ENCODE peak calls at places on chromosomes 3 and 15, in eight cellular contexts. O, I, M, G, V, X, U and J are unnamed samples.

GRCh38 chr3:155309581-155309980 is 16.1 kb upstream of the STRIT1 start:
- DNase-seq in O (no peak), I (no peak), M (no peak), G (peak; percentile 14), V (no peak), X (no peak), U (no peak), J (no peak)

GRCh38 chr3:187015903-187016638 is 85.7 kb downstream of the ST6GAL1 start:
- DNase-seq in O (no peak), I (no peak), M (no peak), G (no peak), V (no peak), X (no peak), U (no peak), J (no peak)

GRCh38 chr15:58469432-58470353 is 37.9 kb downstream of the LIPC start:
- DNase-seq in O (peak; percentile 86), I (peak; percentile 98), M (no peak), G (no peak), V (peak; percentile 91), X (no peak), U (peak; percentile 87), J (peak; percentile 93)

GRCh38 chr15:61383421-61383820 is 154.3 kb upstream of the RORA start:
- DNase-seq in O (no peak), I (peak; percentile 8), M (no peak), G (no peak), V (no peak), X (no peak), U (no peak), J (peak; percentile 0)

GRCh38 chr3:177735441-177735840 is 538.2 kb upstream of the TBL1XR1 start:
- DNase-seq in O (no peak), I (no peak), M (no peak), G (no peak), V (no peak), X (no peak), U (no peak), J (no peak)

GRCh38 chr3:127734754-127735473 is 62.2 kb downstream of the ABTB1 start:
- DNase-seq in O (no peak), I (peak; percentile 98), M (no peak), G (peak; percentile 47), V (peak; percentile 88), X (no peak), U (peak; percentile 67), J (peak; percentile 97)

GRCh38 chr3:153961498-153961897 is 159.7 kb upstream of the ARHGEF26 start:
- DNase-seq in O (no peak), I (no peak), M (no peak), G (no peak), V (peak; percentile 22), X (no peak), U (no peak), J (no peak)

GRCh38 chr3:167712445-167712844 is 22.2 kb downstream of the PDCD10 start:
- DNase-seq in O (no peak), I (no peak), M (no peak), G (no peak), V (no peak), X (no peak), U (no peak), J (no peak)

GRCh38 chr15:20642054-20642767 is 100.6 kb upstream of the GOLGA6L6 start:
- DNase-seq in O (no peak), I (no peak), M (no peak), G (no peak), V (no peak), X (no peak), U (no peak), J (no peak)

GRCh38 chr3:87033205-87033604 is 42.3 kb upstream of the VGLL3 start:
- DNase-seq in O (no peak), I (no peak), M (no peak), G (no peak), V (no peak), X (no peak), U (no peak), J (no peak)

GRCh38 chr3:107938128-107938527 is 152.7 kb downstream of the CD47 start:
- DNase-seq in O (peak; percentile 50), I (peak; percentile 72), M (no peak), G (peak; percentile 27), V (peak; percentile 79), X (peak; percentile 36), U (peak; percentile 72), J (peak; percentile 14)

GRCh38 chr15:83818591-83818990 is 164.7 kb downstream of the ADAMTSL3 start:
- DNase-seq in O (no peak), I (no peak), M (no peak), G (no peak), V (no peak), X (no peak), U (no peak), J (no peak)

GRCh38 chr3:77068808-77069207 is 28.9 kb downstream of the ROBO2 start:
- DNase-seq in O (no peak), I (no peak), M (no peak), G (no peak), V (no peak), X (no peak), U (no peak), J (no peak)

GRCh38 chr3:162729686-162730085 is 1233.1 kb downstream of the OTOL1 start:
- DNase-seq in O (no peak), I (no peak), M (no peak), G (no peak), V (peak; percentile 86), X (no peak), U (peak; percentile 74), J (peak; percentile 35)
- TF ChIP-seq CTCF in O (no peak), I (no peak), M (no peak), G (no peak), V (no peak), X (no peak), U (no peak), J (no peak)

GRCh38 chr3:50350527-50351317 is at the start of the genes CYB561D2 and NPRL2:
- DNase-seq in O (peak; percentile 95), I (peak; percentile 92), M (peak; percentile 99), G (peak; percentile 100), V (peak; percentile 97), X (peak; percentile 79), U (peak; percentile 97), J (peak; percentile 93)

GRCh38 chr3:50353231-50354004 is 2.8 kb downstream of the CYB561D2 start:
- DNase-seq in O (no peak), I (no peak), M (no peak), G (no peak), V (no peak), X (no peak), U (no peak), J (no peak)

GRCh38 chr3:50354186-50354764 is 3.6 kb downstream of the CYB561D2 start:
- DNase-seq in O (no peak), I (no peak), M (no peak), G (no peak), V (no peak), X (no peak), U (no peak), J (no peak)

GRCh38 chr3:50351318-50351687 is 641 bp downstream of the CYB561D2 start:
- DNase-seq in O (no peak), I (no peak), M (no peak), G (no peak), V (no peak), X (no peak), U (no peak), J (no peak)

GRCh38 chr3:50352762-50353161 is 2.1 kb downstream of the CYB561D2 start:
- DNase-seq in O (no peak), I (no peak), M (no peak), G (no peak), V (peak; percentile 80), X (no peak), U (peak; percentile 56), J (peak; percentile 53)
- TF ChIP-seq CTCF in O (no peak), I (peak; percentile 15), M (peak; percentile 5), G (no peak), V (peak; percentile 67), X (no peak), U (peak; percentile 41), J (peak; percentile 62)

GRCh38 chr15:56871180-56871579 is 47.3 kb upstream of the TCF12 start:
- DNase-seq in O (peak; percentile 43), I (peak; percentile 75), M (no peak), G (no peak), V (peak; percentile 80), X (no peak), U (peak; percentile 72), J (peak; percentile 70)

GRCh38 chr15:56868251-56868650 is 50.2 kb upstream of the TCF12 start:
- DNase-seq in O (no peak), I (no peak), M (no peak), G (no peak), V (no peak), X (no peak), U (no peak), J (no peak)

GRCh38 chr15:56871867-56872266 is 46.6 kb upstream of the TCF12 start:
- DNase-seq in O (no peak), I (no peak), M (no peak), G (no peak), V (no peak), X (no peak), U (no peak), J (no peak)

GRCh38 chr15:56866798-56867197 is 51.6 kb upstream of the TCF12 start:
- DNase-seq in O (no peak), I (no peak), M (no peak), G (no peak), V (no peak), X (no peak), U (no peak), J (no peak)

GRCh38 chr15:56869573-56869972 is 48.9 kb upstream of the TCF12 start:
- DNase-seq in O (peak; percentile 65), I (peak; percentile 55), M (no peak), G (peak; percentile 59), V (no peak), X (peak; percentile 60), U (peak; percentile 26), J (no peak)
- TF ChIP-seq CTCF in O (peak; percentile 46), I (peak; percentile 52), M (peak; percentile 51), G (peak; percentile 16), V (peak; percentile 47), X (peak; percentile 78), U (peak; percentile 32), J (peak; percentile 86)

GRCh38 chr3:60028243-60028642 is 978.4 kb upstream of the CFAP20DC start:
- DNase-seq in O (no peak), I (no peak), M (no peak), G (no peak), V (no peak), X (no peak), U (no peak), J (no peak)
- TF ChIP-seq CTCF in O (no peak), I (no peak), M (no peak), G (no peak), V (no peak), X (no peak), U (no peak), J (no peak)

GRCh38 chr15:41691471-41691870 is 31.3 kb downstream of the MGA start:
- DNase-seq in O (no peak), I (peak; percentile 26), M (no peak), G (no peak), V (no peak), X (no peak), U (peak; percentile 20), J (no peak)

GRCh38 chr15:41692049-41692448 is 31.8 kb downstream of the MGA start:
- DNase-seq in O (no peak), I (no peak), M (no peak), G (no peak), V (no peak), X (no peak), U (no peak), J (no peak)

GRCh38 chr15:41698779-41699178 is 38.6 kb downstream of the MGA start:
- DNase-seq in O (no peak), I (no peak), M (no peak), G (no peak), V (peak; percentile 89), X (no peak), U (peak; percentile 4), J (peak; percentile 68)

GRCh38 chr15:41693757-41694156 is 33.6 kb downstream of the MGA start:
- DNase-seq in O (no peak), I (no peak), M (no peak), G (no peak), V (no peak), X (no peak), U (no peak), J (no peak)

GRCh38 chr15:41695750-41696436 is 35.7 kb downstream of the MGA start:
- DNase-seq in O (no peak), I (peak; percentile 61), M (no peak), G (no peak), V (peak; percentile 68), X (peak; percentile 5), U (peak; percentile 29), J (peak; percentile 26)
- TF ChIP-seq CTCF in O (no peak), I (peak; percentile 43), M (peak; percentile 35), G (no peak), V (peak; percentile 77), X (no peak), U (peak; percentile 19), J (peak; percentile 50)